ENCODE peak calls at places on chromosome 10, in nine cellular contexts. W is ovary, G is neural progenitor cell, R is LNCaP clone FGC, B is kidney epithelial cell, T is ascending aorta, O is brain microvascular endothelial cell, F is cardiac fibroblast, N is RWPE1. U is an unnamed sample.

GRCh38 chr10:3805227-3805790 is 20.3 kb upstream of the KLF6 start:
- DNase-seq in W (no peak), G (no peak), R (no peak), B (no peak), T (peak), O (peak), F (peak), N (no peak), U (no peak)

GRCh38 chr10:33265621-33266020 is 68.8 kb downstream of the NRP1 start:
- DNase-seq in W (no peak), G (no peak), R (no peak), B (no peak), T (no peak), O (no peak), F (no peak), N (no peak), U (no peak)

GRCh38 chr10:84935772-84936171 is 607.4 kb downstream of the CCSER2 start:
- DNase-seq in W (no peak), G (no peak), R (no peak), B (no peak), T (no peak), O (no peak), F (no peak), N (no peak), U (no peak)

GRCh38 chr10:103552856-103553742 is 59.6 kb downstream of the NEURL1 start:
- DNase-seq in W (no peak), G (no peak), R (no peak), B (no peak), T (no peak), O (no peak), F (no peak), N (no peak), U (no peak)

GRCh38 chr10:95266674-95267095 is 24.1 kb downstream of the PDLIM1 start:
- DNase-seq in W (no peak), G (peak), R (peak), B (peak), T (no peak), O (peak), F (peak), N (peak), U (no peak)

GRCh38 chr10:78260141-78260540 is 226.5 kb downstream of the RPS24 start:
- DNase-seq in W (no peak), G (no peak), R (no peak), B (no peak), T (no peak), O (no peak), F (no peak), N (no peak), U (peak)

GRCh38 chr10:36141786-36142560 is 499.9 kb upstream of the FZD8 start:
- DNase-seq in W (no peak), G (no peak), R (no peak), B (no peak), T (no peak), O (no peak), F (peak), N (no peak), U (no peak)

GRCh38 chr10:21961847-21962246 is 41.7 kb downstream of the DNAJC1 start:
- DNase-seq in W (no peak), G (no peak), R (no peak), B (no peak), T (no peak), O (no peak), F (peak), N (no peak), U (no peak)

GRCh38 chr10:53843691-53844362 is 957.2 kb downstream of the PCDH15 start:
- DNase-seq in W (no peak), G (no peak), R (peak), B (peak), T (no peak), O (no peak), F (no peak), N (no peak), U (no peak)

GRCh38 chr10:72061930-72062329 is 26.4 kb downstream of the SPOCK2 start:
- DNase-seq in W (no peak), G (no peak), R (no peak), B (no peak), T (no peak), O (no peak), F (no peak), N (no peak), U (no peak)

GRCh38 chr10:60953420-60953819 is 9.4 kb upstream of the RHOBTB1 start:
- DNase-seq in W (no peak), G (no peak), R (no peak), B (no peak), T (no peak), O (no peak), F (no peak), N (no peak), U (no peak)
- TF ChIP-seq CTCF in W (no peak), G (no peak), R (no peak), B (no peak), T (no peak), O (no peak), F (no peak), N (no peak), U (no peak)

GRCh38 chr10:810351-810846 is 120.9 kb upstream of the DIP2C start:
- DNase-seq in W (no peak), G (peak), R (no peak), B (no peak), T (no peak), O (no peak), F (peak), N (no peak), U (peak)
- TF ChIP-seq CTCF in W (no peak), G (peak), R (peak), B (peak), T (no peak), O (peak), F (no peak), N (peak), U (peak)

GRCh38 chr10:6406220-6407033 is 173.6 kb downstream of the PRKCQ start:
- DNase-seq in W (no peak), G (no peak), R (no peak), B (no peak), T (no peak), O (peak), F (peak), N (peak), U (no peak)

GRCh38 chr10:6410830-6411229 is 169.2 kb downstream of the PRKCQ start:
- DNase-seq in W (no peak), G (no peak), R (no peak), B (no peak), T (no peak), O (no peak), F (no peak), N (no peak), U (no peak)

GRCh38 chr10:6409982-6410694 is 169.9 kb downstream of the PRKCQ start:
- DNase-seq in W (no peak), G (no peak), R (no peak), B (no peak), T (no peak), O (peak), F (peak), N (no peak), U (no peak)

GRCh38 chr10:6407034-6407721 is 172.9 kb downstream of the PRKCQ start:
- DNase-seq in W (no peak), G (no peak), R (no peak), B (no peak), T (no peak), O (no peak), F (no peak), N (no peak), U (no peak)

DNA sequence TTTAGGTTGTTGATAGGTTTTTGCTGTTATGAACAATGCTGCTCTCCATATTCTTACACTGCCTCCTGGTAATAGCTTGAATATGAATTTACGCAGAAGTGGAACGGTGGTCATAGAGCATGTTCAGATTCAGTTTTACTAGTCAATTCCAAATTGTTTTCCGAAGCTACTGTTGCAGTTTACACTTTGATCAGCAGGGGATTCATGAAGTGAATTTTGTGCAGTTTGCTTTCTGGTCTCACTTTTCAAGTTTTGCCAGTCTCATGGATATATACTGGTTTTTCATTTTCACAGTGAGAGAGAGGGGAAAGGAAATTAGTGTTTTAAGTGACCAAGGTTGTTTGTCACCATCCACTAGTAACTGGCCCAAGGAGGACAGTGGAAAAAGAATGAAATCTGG is 171.3 kb downstream of the PRKCQ start:
- DNase-seq in W (no peak), G (no peak), R (no peak), B (no peak), T (no peak), O (no peak), F (no peak), N (no peak), U (no peak)
- TF ChIP-seq CTCF in W (no peak), G (peak), R (no peak), B (peak), T (no peak), O (no peak), F (peak), N (no peak), U (no peak)

DNA sequence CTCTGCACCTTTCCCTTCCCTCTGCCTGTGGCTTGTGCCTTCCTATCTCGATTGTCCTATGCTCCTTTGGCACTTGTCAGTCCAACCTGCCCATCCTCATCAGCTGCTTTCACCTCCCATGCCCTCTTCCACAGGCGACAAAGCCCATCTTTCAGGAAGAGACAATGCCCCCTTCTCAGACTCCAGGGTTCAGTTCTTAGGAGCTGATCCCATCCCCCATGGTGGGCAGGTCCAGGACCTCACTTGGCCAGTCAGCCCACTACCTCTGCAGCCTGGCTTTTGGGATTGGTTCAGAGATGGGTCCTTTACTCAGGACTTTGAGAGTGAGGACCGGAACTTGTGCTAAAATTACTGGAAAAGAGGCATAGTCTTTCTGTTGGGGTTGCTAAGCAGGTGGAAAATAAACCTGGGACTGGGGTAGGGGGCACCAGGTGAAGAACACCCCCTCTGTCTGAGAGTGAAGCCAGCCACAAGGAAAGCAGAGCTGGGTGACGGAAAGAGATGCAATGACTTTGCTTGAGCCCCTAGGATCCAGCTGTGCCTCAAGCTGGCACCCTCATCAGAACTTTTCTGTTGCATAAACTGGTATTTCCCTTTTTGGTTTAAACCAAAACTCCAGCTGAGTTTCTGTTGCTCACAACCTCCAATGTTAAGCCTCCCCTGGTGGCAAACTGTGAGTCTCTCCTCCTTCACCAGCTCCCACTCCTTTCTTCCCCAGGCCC is 73.8 kb upstream of the NANOS1 start:
- DNase-seq in W (no peak), G (peak), R (no peak), B (no peak), T (no peak), O (no peak), F (no peak), N (no peak), U (no peak)
- TF ChIP-seq CTCF in W (no peak), G (no peak), R (no peak), B (no peak), T (no peak), O (peak), F (no peak), N (no peak), U (no peak)

GRCh38 chr10:114163062-114163861 is 10.7 kb downstream of the CCDC186 start:
- DNase-seq in W (no peak), G (no peak), R (peak), B (no peak), T (no peak), O (no peak), F (no peak), N (no peak), U (no peak)

GRCh38 chr10:114157912-114158311 is 16.1 kb downstream of the CCDC186 start:
- DNase-seq in W (no peak), G (no peak), R (no peak), B (no peak), T (no peak), O (no peak), F (no peak), N (no peak), U (no peak)
- TF ChIP-seq CTCF in W (no peak), G (no peak), R (no peak), B (no peak), T (no peak), O (no peak), F (no peak), N (no peak), U (no peak)

GRCh38 chr10:125144693-125145623 is 15.4 kb downstream of the CTBP2 start:
- DNase-seq in W (no peak), G (peak), R (no peak), B (no peak), T (no peak), O (peak), F (peak), N (peak), U (no peak)
- TF ChIP-seq CTCF in W (peak), G (peak), R (peak), B (peak), T (peak), O (peak), F (peak), N (peak), U (no peak)

DNA sequence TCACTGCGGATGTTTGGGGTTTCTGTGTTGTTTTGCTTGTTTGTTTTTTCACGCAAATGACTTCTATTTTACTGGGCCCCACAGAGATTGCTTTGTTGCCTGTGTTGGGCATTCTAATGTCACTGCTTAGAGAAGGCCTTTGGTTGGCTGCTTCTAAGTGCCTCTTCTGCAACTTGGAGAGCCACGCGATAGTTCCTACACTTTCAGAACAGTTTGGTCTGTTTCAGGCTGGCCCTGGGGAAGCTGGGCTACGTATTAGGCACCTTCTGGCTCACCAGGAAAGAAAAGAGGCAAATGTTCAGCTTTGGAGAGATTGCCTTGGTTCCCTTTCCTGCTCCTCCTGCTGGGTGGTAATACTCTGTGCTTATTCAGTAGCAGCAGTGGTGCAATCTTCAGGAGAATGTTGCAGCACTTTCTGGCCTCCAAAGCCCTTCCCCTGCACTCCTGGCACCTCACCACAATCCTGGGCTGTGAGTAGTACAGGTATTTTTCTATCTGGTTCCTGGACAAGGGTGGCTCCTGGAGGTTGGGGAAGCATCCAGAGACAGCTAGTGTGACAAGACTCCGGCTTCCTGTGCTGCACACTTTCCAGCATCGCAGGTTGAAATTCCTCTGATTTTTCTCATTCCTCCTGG is 1.2 kb downstream of the ANTXRL start:
- DNase-seq in W (no peak), G (no peak), R (no peak), B (no peak), T (no peak), O (no peak), F (no peak), N (no peak), U (no peak)
- TF ChIP-seq CTCF in W (no peak), G (no peak), R (no peak), B (no peak), T (no peak), O (no peak), F (no peak), N (no peak), U (no peak)